ENCODE peak calls at places on chromosomes 5 and 9, in eight cellular contexts. L, A, Q, Z, I, N, M and K are unnamed samples.

GRCh38 chr9:1875921-1876448 is 139.2 kb upstream of the SMARCA2 start:
- ATAC-seq in N (no peak), Z (no peak), Q (peak), I (no peak), L (no peak), M (peak), A (no peak), K (peak)

GRCh38 chr9:85973238-85973637 is 32.3 kb downstream of the NAA35 start:
- ATAC-seq in L (no peak), Q (peak), I (no peak), Z (no peak), N (no peak), A (no peak), M (no peak), K (no peak)

GRCh38 chr5:179301796-179302195 is 43.5 kb downstream of the ADAMTS2 start:
- ATAC-seq in Z (no peak), N (no peak), A (no peak), L (no peak), I (no peak), Q (no peak), M (no peak), K (peak)

GRCh38 chr5:76114192-76114795 is 31.1 kb downstream of the SV2C start:
- ATAC-seq in A (no peak), L (no peak), M (no peak), I (peak), N (no peak), Q (no peak), Z (peak), K (no peak)

GRCh38 chr5:78486223-78486622 is 125.8 kb downstream of the SCAMP1 start:
- ATAC-seq in I (no peak), M (no peak), N (no peak), Z (no peak), Q (no peak), A (no peak), L (no peak), K (no peak)

GRCh38 chr5:16600949-16601348 is 15.8 kb downstream of the RETREG1 start:
- ATAC-seq in N (no peak), A (no peak), M (no peak), L (no peak), Z (no peak), Q (no peak), I (no peak), K (no peak)

GRCh38 chr9:133841167-133841812 is 103.1 kb upstream of the SARDH start:
- ATAC-seq in M (no peak), I (no peak), Z (no peak), Q (no peak), N (no peak), A (no peak), L (no peak), K (no peak)

GRCh38 chr5:118068886-118069285 is 919.5 kb downstream of the DTWD2 start:
- ATAC-seq in A (no peak), L (no peak), Q (no peak), M (no peak), N (no peak), Z (no peak), I (no peak), K (no peak)

GRCh38 chr9:16385590-16386578 is 484.6 kb downstream of the BNC2 start:
- ATAC-seq in Z (no peak), M (no peak), Q (no peak), I (no peak), A (no peak), N (no peak), L (peak), K (no peak)

GRCh38 chr5:131212471-131213021 is 41.8 kb downstream of the LYRM7 start:
- ATAC-seq in N (no peak), Z (no peak), Q (no peak), L (no peak), I (no peak), M (no peak), A (no peak), K (peak)

GRCh38 chr9:83714316-83714715 is 6.6 kb upstream of the UBQLN1 start:
- ATAC-seq in Q (no peak), I (no peak), L (peak), A (peak), N (no peak), M (no peak), Z (no peak), K (no peak)

GRCh38 chr5:132444061-132444460 is 46.5 kb downstream of the IRF1 start:
- ATAC-seq in L (no peak), A (no peak), M (no peak), Q (no peak), I (no peak), Z (peak), N (no peak), K (no peak)

GRCh38 chr5:137630216-137630971 is 105.5 kb downstream of the KLHL3 start:
- ATAC-seq in M (peak), I (no peak), Z (peak), N (peak), A (no peak), L (peak), Q (no peak), K (no peak)

GRCh38 chr5:38692780-38693507 is 136.5 kb upstream of the LIFR start:
- ATAC-seq in Z (no peak), N (no peak), M (no peak), A (no peak), L (no peak), I (no peak), Q (no peak), K (no peak)

GRCh38 chr5:65696892-65697291 is 25.0 kb downstream of the SGTB start:
- ATAC-seq in N (no peak), I (no peak), M (no peak), Z (no peak), Q (no peak), L (no peak), A (no peak), K (no peak)

GRCh38 chr5:79491690-79492317 is 22.1 kb downstream of the HOMER1 start:
- ATAC-seq in A (no peak), N (no peak), L (no peak), Z (no peak), Q (no peak), I (no peak), M (no peak), K (no peak)

GRCh38 chr9:38445154-38446043 is 21.1 kb upstream of the IGFBPL1 start:
- ATAC-seq in Q (no peak), I (no peak), Z (no peak), A (no peak), N (peak), L (no peak), M (peak), K (peak)

GRCh38 chr5:32949571-32949970 is 238.4 kb downstream of the NPR3 start:
- ATAC-seq in N (no peak), Q (no peak), I (no peak), Z (no peak), L (no peak), A (no peak), M (no peak), K (no peak)

GRCh38 chr5:32290922-32291321 is 21.8 kb downstream of the MTMR12 start:
- ATAC-seq in M (no peak), A (peak), Q (no peak), Z (no peak), L (no peak), I (peak), N (no peak), K (peak)

GRCh38 chr5:96330532-96331140 is 102.4 kb downstream of the PCSK1 start:
- ATAC-seq in A (no peak), L (no peak), I (no peak), Z (no peak), Q (no peak), N (no peak), M (no peak), K (no peak)

GRCh38 chr5:72427488-72428437 is 79.4 kb downstream of the ZNF366 start:
- ATAC-seq in L (peak), M (peak), Q (no peak), A (no peak), Z (peak), N (peak), I (peak), K (peak)

GRCh38 chr9:121354141-121354540 is 15.9 kb downstream of the STOM start:
- ATAC-seq in Z (no peak), Q (peak), I (peak), M (peak), L (no peak), A (peak), N (peak), K (no peak)

GRCh38 chr5:78377718-78378105 is 17.3 kb downstream of the SCAMP1 start:
- ATAC-seq in M (no peak), N (no peak), I (no peak), Q (no peak), A (no peak), Z (no peak), L (no peak), K (no peak)

GRCh38 chr9:27108981-27109541 is at the start of gene TEK:
- ATAC-seq in A (no peak), I (no peak), Q (no peak), M (no peak), Z (peak), L (no peak), N (no peak), K (no peak)

GRCh38 chr9:133563286-133564213 is 29.0 kb downstream of the ADAMTSL2 start:
- ATAC-seq in Q (no peak), L (peak), I (peak), M (no peak), N (no peak), Z (no peak), A (no peak), K (no peak)

GRCh38 chr5:103804714-103805113 is 242.1 kb upstream of the NUDT12 start:
- ATAC-seq in N (no peak), I (no peak), L (no peak), A (no peak), Q (no peak), Z (no peak), M (no peak), K (no peak)

GRCh38 chr5:88819332-88819999 is 63.5 kb downstream of the MEF2C start:
- ATAC-seq in A (no peak), Z (peak), I (no peak), M (no peak), Q (no peak), L (no peak), N (no peak), K (peak)

GRCh38 chr5:139383993-139384590 is 995 bp upstream of the SLC23A1 start:
- ATAC-seq in I (peak), L (peak), Z (no peak), M (no peak), N (no peak), Q (no peak), A (no peak), K (no peak)

GRCh38 chr5:64497390-64497789 is 8.4 kb upstream of the RGS7BP start:
- ATAC-seq in L (no peak), Q (no peak), A (no peak), M (no peak), N (no peak), I (no peak), Z (peak), K (no peak)

GRCh38 chr9:101226161-101226560 is 158.6 kb downstream of the BAAT start:
- ATAC-seq in A (no peak), L (no peak), Z (no peak), N (no peak), M (no peak), Q (no peak), I (no peak), K (no peak)